ENCODE peak calls at places on chromosomes 4 and X, in nine cellular contexts. G is endodermal cell; W is mesothelial cell of epicardium; L is neural crest cell; J is mesenchymal stem cell; F is activated T-cell treated with anti-CD3 and anti-CD28 coated beads, Interleukin-2, amount 50 U/mL, for 72 hours; K is HCEC 1CT; N is stimulated activated CD4-positive, alpha-beta T cell treated with anti-CD3 and anti-CD28 coated beads, Interleukin-4, amount 100 ng/mL, for 1 hour; I is thyroid gland. A is an unnamed sample.

GRCh38 chr4:38119663-38120374 is 159.6 kb downstream of the PTTG2 start:
- DNase-seq in F (no peak), N (no peak), I (no peak), W (no peak), J (peak), K (peak), G (no peak), L (no peak), A (no peak)

GRCh38 chrX:137430301-137430700 is 135.6 kb upstream of the ZIC3 start:
- DNase-seq in J (no peak), I (no peak), K (no peak), F (no peak), G (peak), W (no peak), N (no peak), L (no peak), A (no peak)

GRCh38 chrX:103607385-103608304 is at the start of gene TCEAL3:
- DNase-seq in J (peak), I (peak), L (no peak), F (peak), W (peak), K (peak), G (peak), N (peak), A (peak)

GRCh38 chr4:103648541-103648940 is 71.2 kb downstream of the TACR3 start:
- DNase-seq in L (no peak), F (no peak), K (no peak), N (no peak), I (no peak), W (no peak), J (no peak), G (no peak), A (no peak)

GRCh38 chr4:37989398-37990260 is 29.4 kb downstream of the PTTG2 start:
- DNase-seq in J (no peak), G (no peak), W (no peak), F (no peak), N (no peak), I (no peak), L (no peak), K (no peak), A (no peak)

GRCh38 chr4:116953947-116954346 is 131.4 kb downstream of the TRAM1L1 start:
- DNase-seq in L (no peak), F (no peak), W (no peak), K (no peak), I (no peak), N (no peak), J (no peak), G (no peak), A (no peak)

GRCh38 chr4:4869731-4870483 is 10.4 kb downstream of the MSX1 start:
- DNase-seq in K (no peak), I (no peak), J (no peak), L (no peak), G (peak), F (no peak), N (no peak), W (peak), A (no peak)

GRCh38 chr4:81807927-81808672 is 336.4 kb upstream of the RASGEF1B start:
- DNase-seq in J (no peak), W (no peak), G (no peak), I (peak), N (no peak), K (no peak), F (no peak), L (no peak), A (no peak)

GRCh38 chrX:120499301-120500097 is 30.4 kb upstream of the LAMP2 start:
- DNase-seq in J (no peak), K (peak), F (no peak), L (no peak), W (no peak), G (no peak), N (no peak), I (no peak), A (no peak)

GRCh38 chr4:56342746-56343145 is 44.5 kb downstream of the AASDH start:
- DNase-seq in F (no peak), G (no peak), I (no peak), L (no peak), J (no peak), W (no peak), K (no peak), N (no peak), A (no peak)

GRCh38 chr4:127634181-127634580 is 1.4 kb downstream of the INTU start:
- DNase-seq in K (peak), F (no peak), J (peak), L (no peak), I (no peak), N (no peak), W (no peak), G (no peak), A (no peak)

GRCh38 chrX:20438871-20439526 is 172.3 kb upstream of the RPS6KA3 start:
- DNase-seq in N (no peak), G (no peak), I (peak), W (no peak), J (no peak), L (no peak), F (no peak), K (no peak), A (no peak)

GRCh38 chr4:189131131-189131530 is 809.5 kb upstream of the FRG1 start:
- DNase-seq in J (no peak), W (no peak), L (no peak), K (no peak), I (no peak), F (no peak), N (no peak), G (no peak), A (no peak)

GRCh38 chrX:46703980-46704379 is 54.9 kb downstream of the SLC9A7 start:
- DNase-seq in W (no peak), K (no peak), I (peak), F (no peak), N (no peak), G (no peak), J (no peak), L (no peak), A (no peak)

GRCh38 chr4:19739101-19739651 is 512.5 kb upstream of the SLIT2 start:
- DNase-seq in N (no peak), W (peak), L (no peak), K (peak), J (peak), I (peak), G (no peak), F (no peak), A (no peak)

GRCh38 chr4:99690472-99690871 is 32.8 kb upstream of the C4orf54 start:
- DNase-seq in L (no peak), W (no peak), J (no peak), I (no peak), G (no peak), K (no peak), F (no peak), N (no peak), A (no peak)

GRCh38 chr4:96356591-96357360 is 516.9 kb downstream of the PDHA2 start:
- DNase-seq in N (no peak), I (peak), K (no peak), G (no peak), L (no peak), J (no peak), F (no peak), W (no peak), A (no peak)

GRCh38 chr4:173794662-173795061 is 264.6 kb upstream of the HAND2 start:
- DNase-seq in W (no peak), J (peak), I (no peak), F (no peak), L (no peak), K (peak), N (no peak), G (no peak), A (no peak)

GRCh38 chr4:118381902-118382301 is 29.1 kb upstream of the PRSS12 start:
- DNase-seq in F (no peak), L (no peak), W (no peak), J (peak), K (peak), N (no peak), I (no peak), G (no peak), A (no peak)

GRCh38 chr4:124879195-124879594 is 166.7 kb upstream of the ANKRD50 start:
- DNase-seq in G (no peak), J (no peak), L (no peak), W (no peak), F (no peak), I (no peak), K (no peak), N (no peak), A (no peak)

GRCh38 chr4:60422440-60422839 is 777.7 kb upstream of the ADGRL3 start:
- DNase-seq in J (no peak), L (no peak), G (no peak), W (no peak), N (no peak), F (no peak), K (no peak), I (no peak), A (no peak)

A was measured in naive thymus-derived CD8-positive, alpha-beta T cell.